ENCODE peak calls at places on chromosome 19, in six cellular contexts. One of them, this sample, is unnamed.

GRCh38 chr19:7734220-7735203 is 2.6 kb upstream of the CLEC4G start:
- DNase-seq in stimulated activated CD8-positive, alpha-beta memory T cell treated with anti-CD3 and anti-CD28 coated beads, Interleukin-2, amount 100 ng/mL, for 48 hours: no peak
- DNase-seq in activated CD8-positive, alpha-beta T cell treated with anti-CD3 and anti-CD28 coated beads, Interleukin-2, amount 10 ng/mL, durations not matched to agents 7 days and 5 days: no peak
- DNase-seq in activated CD4-positive, alpha-beta T cell treated with anti-CD3 and anti-CD28 coated beads, Interleukin-2, amount 50 U/mL, for 4 hours: no peak
- DNase-seq in neural progenitor cell: no peak
- DNase-seq in T-helper 9 cell: no peak
- DNase-seq in this sample: no peak

GRCh38 chr19:13884726-13885591 is 8.0 kb downstream of the NANOS3 start:
- DNase-seq in stimulated activated CD8-positive, alpha-beta memory T cell treated with anti-CD3 and anti-CD28 coated beads, Interleukin-2, amount 100 ng/mL, for 48 hours: no peak
- DNase-seq in activated CD8-positive, alpha-beta T cell treated with anti-CD3 and anti-CD28 coated beads, Interleukin-2, amount 10 ng/mL, durations not matched to agents 7 days and 5 days: no peak
- DNase-seq in activated CD4-positive, alpha-beta T cell treated with anti-CD3 and anti-CD28 coated beads, Interleukin-2, amount 50 U/mL, for 4 hours: no peak
- DNase-seq in neural progenitor cell: no peak
- DNase-seq in T-helper 9 cell: no peak
- DNase-seq in this sample: no peak

GRCh38 chr19:18594824-18595373 is 6.3 kb downstream of the REX1BD start:
- DNase-seq in stimulated activated CD8-positive, alpha-beta memory T cell treated with anti-CD3 and anti-CD28 coated beads, Interleukin-2, amount 100 ng/mL, for 48 hours: no peak
- DNase-seq in activated CD8-positive, alpha-beta T cell treated with anti-CD3 and anti-CD28 coated beads, Interleukin-2, amount 10 ng/mL, durations not matched to agents 7 days and 5 days: no peak
- DNase-seq in activated CD4-positive, alpha-beta T cell treated with anti-CD3 and anti-CD28 coated beads, Interleukin-2, amount 50 U/mL, for 4 hours: no peak
- DNase-seq in neural progenitor cell: peak; percentile 33
- DNase-seq in T-helper 9 cell: no peak
- DNase-seq in this sample: no peak

GRCh38 chr19:19224852-19225494 is 13.2 kb downstream of the NCAN start:
- DNase-seq in stimulated activated CD8-positive, alpha-beta memory T cell treated with anti-CD3 and anti-CD28 coated beads, Interleukin-2, amount 100 ng/mL, for 48 hours: peak; percentile 57
- DNase-seq in activated CD8-positive, alpha-beta T cell treated with anti-CD3 and anti-CD28 coated beads, Interleukin-2, amount 10 ng/mL, durations not matched to agents 7 days and 5 days: peak; percentile 82
- DNase-seq in activated CD4-positive, alpha-beta T cell treated with anti-CD3 and anti-CD28 coated beads, Interleukin-2, amount 50 U/mL, for 4 hours: peak; percentile 64
- DNase-seq in neural progenitor cell: peak; percentile 91
- DNase-seq in T-helper 9 cell: peak; percentile 67
- DNase-seq in this sample: no peak

GRCh38 chr19:33686687-33687541 is 65.2 kb downstream of the CHST8 start:
- DNase-seq in stimulated activated CD8-positive, alpha-beta memory T cell treated with anti-CD3 and anti-CD28 coated beads, Interleukin-2, amount 100 ng/mL, for 48 hours: no peak
- DNase-seq in activated CD8-positive, alpha-beta T cell treated with anti-CD3 and anti-CD28 coated beads, Interleukin-2, amount 10 ng/mL, durations not matched to agents 7 days and 5 days: no peak
- DNase-seq in activated CD4-positive, alpha-beta T cell treated with anti-CD3 and anti-CD28 coated beads, Interleukin-2, amount 50 U/mL, for 4 hours: no peak
- DNase-seq in neural progenitor cell: no peak
- DNase-seq in T-helper 9 cell: no peak
- DNase-seq in this sample: no peak

GRCh38 chr19:15452111-15453047 is 2.6 kb upstream of the WIZ start:
- DNase-seq in stimulated activated CD8-positive, alpha-beta memory T cell treated with anti-CD3 and anti-CD28 coated beads, Interleukin-2, amount 100 ng/mL, for 48 hours: no peak
- DNase-seq in activated CD8-positive, alpha-beta T cell treated with anti-CD3 and anti-CD28 coated beads, Interleukin-2, amount 10 ng/mL, durations not matched to agents 7 days and 5 days: no peak
- DNase-seq in activated CD4-positive, alpha-beta T cell treated with anti-CD3 and anti-CD28 coated beads, Interleukin-2, amount 50 U/mL, for 4 hours: no peak
- DNase-seq in neural progenitor cell: peak; percentile 96
- DNase-seq in T-helper 9 cell: peak; percentile 21
- DNase-seq in this sample: peak; percentile 70

GRCh38 chr19:34962945-34963530 is 991 bp downstream of the ZNF792 start:
- DNase-seq in stimulated activated CD8-positive, alpha-beta memory T cell treated with anti-CD3 and anti-CD28 coated beads, Interleukin-2, amount 100 ng/mL, for 48 hours: no peak
- DNase-seq in activated CD8-positive, alpha-beta T cell treated with anti-CD3 and anti-CD28 coated beads, Interleukin-2, amount 10 ng/mL, durations not matched to agents 7 days and 5 days: peak; percentile 22
- DNase-seq in activated CD4-positive, alpha-beta T cell treated with anti-CD3 and anti-CD28 coated beads, Interleukin-2, amount 50 U/mL, for 4 hours: no peak
- DNase-seq in neural progenitor cell: no peak
- DNase-seq in T-helper 9 cell: no peak
- DNase-seq in this sample: no peak

GRCh38 chr19:56732974-56733373 is 61.4 kb upstream of the ZNF835 start:
- DNase-seq in stimulated activated CD8-positive, alpha-beta memory T cell treated with anti-CD3 and anti-CD28 coated beads, Interleukin-2, amount 100 ng/mL, for 48 hours: no peak
- DNase-seq in activated CD8-positive, alpha-beta T cell treated with anti-CD3 and anti-CD28 coated beads, Interleukin-2, amount 10 ng/mL, durations not matched to agents 7 days and 5 days: no peak
- DNase-seq in activated CD4-positive, alpha-beta T cell treated with anti-CD3 and anti-CD28 coated beads, Interleukin-2, amount 50 U/mL, for 4 hours: no peak
- DNase-seq in neural progenitor cell: no peak
- DNase-seq in T-helper 9 cell: no peak
- DNase-seq in this sample: no peak

GRCh38 chr19:37466277-37466797 is 907 bp downstream of the ZNF569 start:
- DNase-seq in stimulated activated CD8-positive, alpha-beta memory T cell treated with anti-CD3 and anti-CD28 coated beads, Interleukin-2, amount 100 ng/mL, for 48 hours: no peak
- DNase-seq in activated CD8-positive, alpha-beta T cell treated with anti-CD3 and anti-CD28 coated beads, Interleukin-2, amount 10 ng/mL, durations not matched to agents 7 days and 5 days: no peak
- DNase-seq in activated CD4-positive, alpha-beta T cell treated with anti-CD3 and anti-CD28 coated beads, Interleukin-2, amount 50 U/mL, for 4 hours: no peak
- DNase-seq in neural progenitor cell: no peak
- DNase-seq in T-helper 9 cell: no peak
- DNase-seq in this sample: no peak

GRCh38 chr19:52535831-52536800 is 8.6 kb downstream of the ZNF808 start:
- DNase-seq in stimulated activated CD8-positive, alpha-beta memory T cell treated with anti-CD3 and anti-CD28 coated beads, Interleukin-2, amount 100 ng/mL, for 48 hours: peak; percentile 88
- DNase-seq in activated CD8-positive, alpha-beta T cell treated with anti-CD3 and anti-CD28 coated beads, Interleukin-2, amount 10 ng/mL, durations not matched to agents 7 days and 5 days: peak; percentile 96
- DNase-seq in activated CD4-positive, alpha-beta T cell treated with anti-CD3 and anti-CD28 coated beads, Interleukin-2, amount 50 U/mL, for 4 hours: peak; percentile 88
- DNase-seq in neural progenitor cell: peak; percentile 96
- DNase-seq in T-helper 9 cell: peak; percentile 87
- DNase-seq in this sample: peak; percentile 23

GRCh38 chr19:5001547-5002131 is 32.7 kb downstream of the KDM4B start:
- DNase-seq in stimulated activated CD8-positive, alpha-beta memory T cell treated with anti-CD3 and anti-CD28 coated beads, Interleukin-2, amount 100 ng/mL, for 48 hours: peak; percentile 9
- DNase-seq in activated CD8-positive, alpha-beta T cell treated with anti-CD3 and anti-CD28 coated beads, Interleukin-2, amount 10 ng/mL, durations not matched to agents 7 days and 5 days: peak; percentile 49
- DNase-seq in activated CD4-positive, alpha-beta T cell treated with anti-CD3 and anti-CD28 coated beads, Interleukin-2, amount 50 U/mL, for 4 hours: peak; percentile 11
- DNase-seq in neural progenitor cell: peak; percentile 61
- DNase-seq in T-helper 9 cell: peak; percentile 22
- DNase-seq in this sample: peak; percentile 21

GRCh38 chr19:19538077-19538764 is at the start of gene CILP2:
- DNase-seq in stimulated activated CD8-positive, alpha-beta memory T cell treated with anti-CD3 and anti-CD28 coated beads, Interleukin-2, amount 100 ng/mL, for 48 hours: peak; percentile 24
- DNase-seq in activated CD8-positive, alpha-beta T cell treated with anti-CD3 and anti-CD28 coated beads, Interleukin-2, amount 10 ng/mL, durations not matched to agents 7 days and 5 days: no peak
- DNase-seq in activated CD4-positive, alpha-beta T cell treated with anti-CD3 and anti-CD28 coated beads, Interleukin-2, amount 50 U/mL, for 4 hours: no peak
- DNase-seq in neural progenitor cell: peak; percentile 86
- DNase-seq in T-helper 9 cell: peak; percentile 42
- DNase-seq in this sample: no peak

GRCh38 chr19:591099-591958 is 1.6 kb downstream of the HCN2 start:
- DNase-seq in stimulated activated CD8-positive, alpha-beta memory T cell treated with anti-CD3 and anti-CD28 coated beads, Interleukin-2, amount 100 ng/mL, for 48 hours: no peak
- DNase-seq in activated CD8-positive, alpha-beta T cell treated with anti-CD3 and anti-CD28 coated beads, Interleukin-2, amount 10 ng/mL, durations not matched to agents 7 days and 5 days: no peak
- DNase-seq in activated CD4-positive, alpha-beta T cell treated with anti-CD3 and anti-CD28 coated beads, Interleukin-2, amount 50 U/mL, for 4 hours: no peak
- DNase-seq in neural progenitor cell: peak; percentile 86
- DNase-seq in T-helper 9 cell: no peak
- DNase-seq in this sample: no peak

GRCh38 chr19:42018503-42019193 is 24.6 kb upstream of the ATP1A3 start:
- DNase-seq in stimulated activated CD8-positive, alpha-beta memory T cell treated with anti-CD3 and anti-CD28 coated beads, Interleukin-2, amount 100 ng/mL, for 48 hours: no peak
- DNase-seq in activated CD8-positive, alpha-beta T cell treated with anti-CD3 and anti-CD28 coated beads, Interleukin-2, amount 10 ng/mL, durations not matched to agents 7 days and 5 days: no peak
- DNase-seq in activated CD4-positive, alpha-beta T cell treated with anti-CD3 and anti-CD28 coated beads, Interleukin-2, amount 50 U/mL, for 4 hours: no peak
- DNase-seq in neural progenitor cell: no peak
- DNase-seq in T-helper 9 cell: no peak
- DNase-seq in this sample: no peak

GRCh38 chr19:54190942-54191670 is at the start of gene TSEN34:
- DNase-seq in stimulated activated CD8-positive, alpha-beta memory T cell treated with anti-CD3 and anti-CD28 coated beads, Interleukin-2, amount 100 ng/mL, for 48 hours: peak; percentile 77
- DNase-seq in activated CD8-positive, alpha-beta T cell treated with anti-CD3 and anti-CD28 coated beads, Interleukin-2, amount 10 ng/mL, durations not matched to agents 7 days and 5 days: peak; percentile 90
- DNase-seq in activated CD4-positive, alpha-beta T cell treated with anti-CD3 and anti-CD28 coated beads, Interleukin-2, amount 50 U/mL, for 4 hours: no peak
- DNase-seq in neural progenitor cell: peak; percentile 92
- DNase-seq in T-helper 9 cell: peak; percentile 82
- DNase-seq in this sample: no peak

GRCh38 chr19:32345261-32346207 is at the start of gene ZNF507:
- DNase-seq in stimulated activated CD8-positive, alpha-beta memory T cell treated with anti-CD3 and anti-CD28 coated beads, Interleukin-2, amount 100 ng/mL, for 48 hours: peak; percentile 78
- DNase-seq in activated CD8-positive, alpha-beta T cell treated with anti-CD3 and anti-CD28 coated beads, Interleukin-2, amount 10 ng/mL, durations not matched to agents 7 days and 5 days: peak; percentile 88
- DNase-seq in activated CD4-positive, alpha-beta T cell treated with anti-CD3 and anti-CD28 coated beads, Interleukin-2, amount 50 U/mL, for 4 hours: peak; percentile 74
- DNase-seq in neural progenitor cell: peak; percentile 93
- DNase-seq in T-helper 9 cell: peak; percentile 74
- DNase-seq in this sample: peak; percentile 41

GRCh38 chr19:41309225-41310030 is 544 bp upstream of the CCDC97 start:
- DNase-seq in stimulated activated CD8-positive, alpha-beta memory T cell treated with anti-CD3 and anti-CD28 coated beads, Interleukin-2, amount 100 ng/mL, for 48 hours: no peak
- DNase-seq in activated CD8-positive, alpha-beta T cell treated with anti-CD3 and anti-CD28 coated beads, Interleukin-2, amount 10 ng/mL, durations not matched to agents 7 days and 5 days: no peak
- DNase-seq in activated CD4-positive, alpha-beta T cell treated with anti-CD3 and anti-CD28 coated beads, Interleukin-2, amount 50 U/mL, for 4 hours: no peak
- DNase-seq in neural progenitor cell: no peak
- DNase-seq in T-helper 9 cell: no peak
- DNase-seq in this sample: no peak

GRCh38 chr19:10113964-10114650 is 2.6 kb downstream of the P2RY11 start:
- DNase-seq in stimulated activated CD8-positive, alpha-beta memory T cell treated with anti-CD3 and anti-CD28 coated beads, Interleukin-2, amount 100 ng/mL, for 48 hours: no peak
- DNase-seq in activated CD8-positive, alpha-beta T cell treated with anti-CD3 and anti-CD28 coated beads, Interleukin-2, amount 10 ng/mL, durations not matched to agents 7 days and 5 days: no peak
- DNase-seq in activated CD4-positive, alpha-beta T cell treated with anti-CD3 and anti-CD28 coated beads, Interleukin-2, amount 50 U/mL, for 4 hours: no peak
- DNase-seq in neural progenitor cell: no peak
- DNase-seq in T-helper 9 cell: no peak
- DNase-seq in this sample: no peak

GRCh38 chr19:1644070-1644469 is 8.3 kb downstream of the TCF3 start:
- DNase-seq in stimulated activated CD8-positive, alpha-beta memory T cell treated with anti-CD3 and anti-CD28 coated beads, Interleukin-2, amount 100 ng/mL, for 48 hours: no peak
- DNase-seq in activated CD8-positive, alpha-beta T cell treated with anti-CD3 and anti-CD28 coated beads, Interleukin-2, amount 10 ng/mL, durations not matched to agents 7 days and 5 days: no peak
- DNase-seq in activated CD4-positive, alpha-beta T cell treated with anti-CD3 and anti-CD28 coated beads, Interleukin-2, amount 50 U/mL, for 4 hours: no peak
- DNase-seq in neural progenitor cell: no peak
- DNase-seq in T-helper 9 cell: no peak
- DNase-seq in this sample: no peak

GRCh38 chr19:3737487-3738205 is 23.8 kb downstream of the APBA3 start:
- DNase-seq in stimulated activated CD8-positive, alpha-beta memory T cell treated with anti-CD3 and anti-CD28 coated beads, Interleukin-2, amount 100 ng/mL, for 48 hours: no peak
- DNase-seq in activated CD8-positive, alpha-beta T cell treated with anti-CD3 and anti-CD28 coated beads, Interleukin-2, amount 10 ng/mL, durations not matched to agents 7 days and 5 days: no peak
- DNase-seq in activated CD4-positive, alpha-beta T cell treated with anti-CD3 and anti-CD28 coated beads, Interleukin-2, amount 50 U/mL, for 4 hours: no peak
- DNase-seq in neural progenitor cell: no peak
- DNase-seq in T-helper 9 cell: no peak
- DNase-seq in this sample: no peak

GRCh38 chr19:20078696-20079095 is 896 bp downstream of the ZNF90 start:
- DNase-seq in stimulated activated CD8-positive, alpha-beta memory T cell treated with anti-CD3 and anti-CD28 coated beads, Interleukin-2, amount 100 ng/mL, for 48 hours: peak; percentile 0
- DNase-seq in activated CD8-positive, alpha-beta T cell treated with anti-CD3 and anti-CD28 coated beads, Interleukin-2, amount 10 ng/mL, durations not matched to agents 7 days and 5 days: peak; percentile 40
- DNase-seq in activated CD4-positive, alpha-beta T cell treated with anti-CD3 and anti-CD28 coated beads, Interleukin-2, amount 50 U/mL, for 4 hours: no peak
- DNase-seq in neural progenitor cell: peak; percentile 55
- DNase-seq in T-helper 9 cell: peak; percentile 0
- DNase-seq in this sample: no peak

GRCh38 chr19:861756-862528 is 2.5 kb downstream of the CFD start:
- DNase-seq in stimulated activated CD8-positive, alpha-beta memory T cell treated with anti-CD3 and anti-CD28 coated beads, Interleukin-2, amount 100 ng/mL, for 48 hours: peak; percentile 73
- DNase-seq in activated CD8-positive, alpha-beta T cell treated with anti-CD3 and anti-CD28 coated beads, Interleukin-2, amount 10 ng/mL, durations not matched to agents 7 days and 5 days: peak; percentile 63
- DNase-seq in activated CD4-positive, alpha-beta T cell treated with anti-CD3 and anti-CD28 coated beads, Interleukin-2, amount 50 U/mL, for 4 hours: peak; percentile 60
- DNase-seq in neural progenitor cell: peak; percentile 88
- DNase-seq in T-helper 9 cell: peak; percentile 73
- DNase-seq in this sample: no peak

GRCh38 chr19:50712833-50713232 is 6.8 kb downstream of the SHANK1 start:
- DNase-seq in stimulated activated CD8-positive, alpha-beta memory T cell treated with anti-CD3 and anti-CD28 coated beads, Interleukin-2, amount 100 ng/mL, for 48 hours: no peak
- DNase-seq in activated CD8-positive, alpha-beta T cell treated with anti-CD3 and anti-CD28 coated beads, Interleukin-2, amount 10 ng/mL, durations not matched to agents 7 days and 5 days: peak; percentile 32
- DNase-seq in activated CD4-positive, alpha-beta T cell treated with anti-CD3 and anti-CD28 coated beads, Interleukin-2, amount 50 U/mL, for 4 hours: no peak
- DNase-seq in neural progenitor cell: no peak
- DNase-seq in T-helper 9 cell: no peak
- DNase-seq in this sample: no peak

GRCh38 chr19:37931941-37932655 is 25.1 kb downstream of the SIPA1L3 start:
- DNase-seq in stimulated activated CD8-positive, alpha-beta memory T cell treated with anti-CD3 and anti-CD28 coated beads, Interleukin-2, amount 100 ng/mL, for 48 hours: no peak
- DNase-seq in activated CD8-positive, alpha-beta T cell treated with anti-CD3 and anti-CD28 coated beads, Interleukin-2, amount 10 ng/mL, durations not matched to agents 7 days and 5 days: no peak
- DNase-seq in activated CD4-positive, alpha-beta T cell treated with anti-CD3 and anti-CD28 coated beads, Interleukin-2, amount 50 U/mL, for 4 hours: no peak
- DNase-seq in neural progenitor cell: peak; percentile 87
- DNase-seq in T-helper 9 cell: no peak
- DNase-seq in this sample: no peak

GRCh38 chr19:49564616-49565045 is 15.7 kb downstream of the NOSIP start:
- DNase-seq in stimulated activated CD8-positive, alpha-beta memory T cell treated with anti-CD3 and anti-CD28 coated beads, Interleukin-2, amount 100 ng/mL, for 48 hours: no peak
- DNase-seq in activated CD8-positive, alpha-beta T cell treated with anti-CD3 and anti-CD28 coated beads, Interleukin-2, amount 10 ng/mL, durations not matched to agents 7 days and 5 days: no peak
- DNase-seq in activated CD4-positive, alpha-beta T cell treated with anti-CD3 and anti-CD28 coated beads, Interleukin-2, amount 50 U/mL, for 4 hours: peak; percentile 46
- DNase-seq in neural progenitor cell: no peak
- DNase-seq in T-helper 9 cell: no peak
- DNase-seq in this sample: no peak

GRCh38 chr19:28309072-28309471 is 903.9 kb downstream of the UQCRFS1 start:
- DNase-seq in stimulated activated CD8-positive, alpha-beta memory T cell treated with anti-CD3 and anti-CD28 coated beads, Interleukin-2, amount 100 ng/mL, for 48 hours: no peak
- DNase-seq in activated CD8-positive, alpha-beta T cell treated with anti-CD3 and anti-CD28 coated beads, Interleukin-2, amount 10 ng/mL, durations not matched to agents 7 days and 5 days: no peak
- DNase-seq in activated CD4-positive, alpha-beta T cell treated with anti-CD3 and anti-CD28 coated beads, Interleukin-2, amount 50 U/mL, for 4 hours: no peak
- DNase-seq in neural progenitor cell: no peak
- DNase-seq in T-helper 9 cell: no peak
- DNase-seq in this sample: no peak